ENCODE peak calls at places on chromosomes 6 and 20, in seven cellular contexts. E, V, J, R, X, S and Z are unnamed samples.

GRCh38 chr6:126033696-126034095 is 47.4 kb downstream of the TRMT11 start:
- DNase-seq in V (no peak), X (peak), J (peak), S (peak), R (peak), E (peak), Z (peak)

GRCh38 chr20:64160536-64161495 is 3.4 kb upstream of the MYT1 start:
- DNase-seq in J (no peak), X (no peak), V (no peak), E (no peak), S (no peak), R (no peak), Z (no peak)

GRCh38 chr6:170174124-170174770 is 116.6 kb downstream of the DLL1 start:
- DNase-seq in V (no peak), R (no peak), S (no peak), J (no peak), E (no peak), X (no peak), Z (no peak)

GRCh38 chr6:139577124-139577800 is 202.8 kb upstream of the CITED2 start:
- DNase-seq in V (no peak), R (no peak), X (no peak), J (no peak), S (no peak), E (no peak), Z (no peak)

GRCh38 chr20:9154464-9155024 is 85.7 kb downstream of the PLCB4 start:
- DNase-seq in S (no peak), E (no peak), V (no peak), R (no peak), X (no peak), J (no peak), Z (no peak)

GRCh38 chr6:14787274-14787673 is 458.6 kb upstream of the JARID2 start:
- DNase-seq in V (no peak), E (no peak), S (no peak), J (no peak), R (no peak), X (no peak), Z (no peak)

GRCh38 chr20:46637861-46638366 is 13.3 kb downstream of the SLC13A3 start:
- DNase-seq in X (no peak), S (no peak), R (no peak), J (no peak), V (no peak), E (no peak), Z (no peak)

GRCh38 chr6:112439416-112439815 is 92.3 kb downstream of the RFPL4B start:
- DNase-seq in E (no peak), S (no peak), R (no peak), X (no peak), V (no peak), J (peak), Z (no peak)

GRCh38 chr6:36938536-36938935 is 16.0 kb upstream of the PI16 start:
- DNase-seq in X (peak), E (peak), R (peak), V (no peak), J (peak), S (no peak), Z (peak)

GRCh38 chr6:148760568-148761531 is 14.0 kb downstream of the UST start:
- DNase-seq in V (peak), X (peak), E (peak), R (peak), S (no peak), J (peak), Z (peak)

GRCh38 chr6:28789553-28790083 is 134.2 kb downstream of the TRIM27 start:
- DNase-seq in X (no peak), E (peak), R (peak), V (no peak), S (peak), J (peak), Z (peak)

GRCh38 chr6:141421378-141421777 is 711.3 kb upstream of the GJE1 start:
- DNase-seq in J (peak), V (no peak), X (peak), E (peak), R (peak), S (peak), Z (peak)

GRCh38 chr6:111423960-111424846 is 58.8 kb downstream of the REV3L start:
- DNase-seq in R (peak), X (no peak), V (no peak), E (peak), S (peak), J (peak), Z (peak)

GRCh38 chr6:96923871-96924493 is 546 bp upstream of the KLHL32 start:
- DNase-seq in J (peak), E (no peak), X (no peak), S (no peak), V (no peak), R (no peak), Z (no peak)

GRCh38 chr6:39855356-39855995 is 63.3 kb downstream of the DAAM2 start:
- DNase-seq in E (peak), V (no peak), X (no peak), J (no peak), S (no peak), R (no peak), Z (peak)

GRCh38 chr6:16466778-16467177 is 228.4 kb downstream of the GMPR start:
- DNase-seq in R (no peak), X (no peak), E (no peak), S (no peak), V (no peak), J (no peak), Z (no peak)

GRCh38 chr6:29965873-29966601 is 23.7 kb downstream of the HLA-A start:
- DNase-seq in J (peak), X (no peak), S (peak), V (peak), E (peak), R (peak), Z (no peak)

GRCh38 chr6:42136508-42137191 is 5.8 kb downstream of the C6orf132 start:
- DNase-seq in E (peak), V (peak), J (peak), R (peak), S (peak), X (no peak), Z (peak)

GRCh38 chr6:84539122-84539856 is 225.1 kb downstream of the TBX18 start:
- DNase-seq in R (no peak), S (no peak), E (peak), V (no peak), X (peak), J (peak), Z (no peak)

GRCh38 chr6:31007694-31008093 is 2.6 kb upstream of the MUC22 start:
- DNase-seq in X (peak), S (peak), E (peak), J (peak), V (no peak), R (peak), Z (peak)

GRCh38 chr20:13990465-13990864 is at the start of gene SEL1L2:
- DNase-seq in V (no peak), X (no peak), J (no peak), R (no peak), S (no peak), E (no peak), Z (no peak)

GRCh38 chr6:43492673-43493072 is 15.3 kb downstream of the TJAP1 start:
- DNase-seq in J (peak), R (no peak), X (no peak), E (peak), S (no peak), V (no peak), Z (peak)

GRCh38 chr6:160519603-160520042 is 144.5 kb downstream of the LPA start:
- DNase-seq in X (no peak), S (no peak), J (no peak), R (no peak), V (peak), E (no peak), Z (no peak)

GRCh38 chr20:63748356-63749270 is 9.0 kb downstream of the SLC2A4RG start:
- DNase-seq in E (no peak), R (no peak), V (no peak), X (no peak), J (no peak), S (no peak), Z (no peak)

GRCh38 chr6:2436391-2437154 is 191.2 kb upstream of the GMDS start:
- DNase-seq in E (no peak), V (no peak), J (no peak), S (no peak), X (no peak), R (no peak), Z (no peak)

GRCh38 chr20:12984863-12985262 is 23.9 kb upstream of the SPTLC3 start:
- DNase-seq in X (no peak), V (no peak), J (no peak), E (no peak), S (peak), R (peak), Z (no peak)

GRCh38 chr20:37630993-37631392 is 62.8 kb upstream of the CTNNBL1 start:
- DNase-seq in X (no peak), V (no peak), S (no peak), J (no peak), R (no peak), E (no peak), Z (no peak)

GRCh38 chr6:109236140-109237081 is 141.1 kb downstream of the CEP57L1 start:
- DNase-seq in E (no peak), J (no peak), S (no peak), V (no peak), R (no peak), X (no peak), Z (no peak)

GRCh38 chr20:15949391-15949790 is 623.9 kb downstream of the KIF16B start:
- DNase-seq in S (no peak), R (no peak), X (no peak), V (no peak), J (no peak), E (no peak), Z (no peak)

GRCh38 chr6:24882295-24882694 is 53.5 kb downstream of the RIPOR2 start:
- DNase-seq in X (no peak), S (no peak), V (no peak), J (no peak), E (no peak), R (no peak), Z (no peak)

GRCh38 chr20:25239387-25240370 is 8.2 kb upstream of the PYGB start:
- DNase-seq in R (no peak), E (no peak), X (no peak), S (no peak), J (no peak), V (no peak), Z (no peak)

GRCh38 chr6:48447251-48447650 is 336.3 kb upstream of the PTCHD4 start:
- DNase-seq in X (no peak), V (no peak), J (no peak), S (no peak), E (no peak), R (peak), Z (no peak)

GRCh38 chr6:48449002-48449401 is 338.0 kb upstream of the PTCHD4 start:
- DNase-seq in J (peak), R (no peak), V (no peak), E (no peak), X (no peak), S (no peak), Z (no peak)
- TF ChIP-seq CTCF in J (peak), R (peak), V (no peak), E (no peak), X (peak), S (no peak), Z (peak)

GRCh38 chr6:33566182-33567084 is 13.6 kb downstream of the BAK1 start:
- DNase-seq in R (peak), X (no peak), S (no peak), E (no peak), V (no peak), J (no peak), Z (peak)

GRCh38 chr6:33575211-33575610 is 4.9 kb downstream of the BAK1 start:
- DNase-seq in E (no peak), V (no peak), J (no peak), X (no peak), R (no peak), S (no peak), Z (no peak)

GRCh38 chr6:33571637-33572316 is 8.3 kb downstream of the BAK1 start:
- DNase-seq in J (no peak), V (no peak), R (no peak), S (no peak), E (no peak), X (no peak), Z (no peak)

GRCh38 chr6:33568826-33569570 is 11.1 kb downstream of the BAK1 start:
- DNase-seq in J (no peak), X (no peak), R (no peak), E (no peak), V (no peak), S (no peak), Z (no peak)

DNA sequence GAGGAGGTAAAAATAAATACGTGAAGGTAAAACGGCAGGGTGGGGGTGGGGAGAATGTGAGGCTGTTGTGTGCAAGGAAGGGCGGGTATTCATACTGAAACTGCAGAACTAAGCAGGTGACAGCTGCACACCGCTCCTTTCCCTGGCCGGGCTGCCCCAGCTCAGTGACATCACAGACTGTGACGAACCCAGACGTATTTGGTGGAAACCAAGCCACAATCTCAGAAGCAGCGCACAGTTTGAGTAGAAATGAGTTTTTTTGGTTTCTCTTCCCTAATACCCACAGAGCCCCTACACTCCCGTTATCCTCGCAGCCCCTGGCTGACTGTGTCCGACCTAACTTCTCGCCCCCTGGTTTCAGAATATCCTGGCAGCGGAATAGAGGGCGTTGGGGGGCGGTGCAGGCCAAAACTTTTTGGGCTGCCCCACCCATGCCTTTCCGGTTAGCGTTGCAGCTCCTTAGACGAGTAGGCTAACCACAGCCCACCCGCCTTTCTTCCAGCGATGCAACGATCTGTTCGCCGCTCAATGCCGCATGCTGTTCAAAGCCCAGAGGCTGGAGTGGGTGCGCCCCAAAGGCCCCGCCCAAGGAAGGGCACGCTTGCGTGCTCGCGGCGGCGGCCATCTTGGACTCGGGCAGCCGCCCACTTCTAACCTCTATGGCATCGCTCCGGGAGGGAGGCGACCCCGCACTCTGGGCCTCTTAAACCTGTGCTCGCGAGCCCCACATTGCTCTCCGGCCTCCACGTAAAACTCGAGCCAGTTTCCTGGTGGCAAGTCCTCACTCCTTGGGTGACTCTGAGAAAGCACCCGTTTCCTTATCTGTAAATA is 9.1 kb downstream of the BAK1 start:
- DNase-seq in E (peak), V (peak), X (no peak), S (peak), R (peak), J (peak), Z (peak)
- TF ChIP-seq CTCF in E (no peak), V (no peak), X (no peak), S (no peak), R (no peak), J (no peak), Z (no peak)

GRCh38 chr6:13541496-13541895 is 32.9 kb upstream of the SIRT5 start:
- DNase-seq in E (no peak), R (no peak), V (no peak), J (no peak), S (no peak), X (no peak), Z (no peak)

GRCh38 chr6:13538084-13538483 is 36.3 kb upstream of the SIRT5 start:
- DNase-seq in V (no peak), E (peak), R (peak), J (peak), X (peak), S (no peak), Z (peak)

GRCh38 chr6:13537527-13537897 is 36.9 kb upstream of the SIRT5 start:
- DNase-seq in E (no peak), J (no peak), R (no peak), V (no peak), S (no peak), X (no peak), Z (no peak)

GRCh38 chr6:13538600-13538999 is 35.8 kb upstream of the SIRT5 start:
- DNase-seq in S (no peak), R (no peak), J (no peak), V (no peak), X (no peak), E (no peak), Z (no peak)

DNA sequence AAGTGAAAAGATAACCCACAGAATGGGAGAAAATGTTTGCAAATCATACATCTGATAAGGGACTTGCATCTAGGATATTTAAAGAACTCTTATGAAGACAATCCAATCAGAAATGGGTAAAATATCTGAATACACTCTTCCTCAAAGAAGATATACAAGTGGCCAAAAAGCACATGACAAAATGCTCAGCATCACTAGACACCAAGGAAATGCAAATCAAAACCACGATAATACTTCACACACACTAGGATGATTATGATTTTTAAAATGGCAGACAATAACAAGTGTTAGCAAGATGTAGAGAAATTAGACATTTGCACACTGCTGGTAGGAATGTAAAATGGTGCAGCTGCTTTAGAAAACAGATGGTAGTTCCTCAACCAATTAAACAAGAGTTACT is 34.8 kb upstream of the SIRT5 start:
- DNase-seq in X (no peak), V (no peak), J (no peak), E (no peak), R (no peak), S (no peak), Z (no peak)
- TF ChIP-seq CTCF in X (no peak), V (no peak), J (no peak), E (no peak), R (no peak), S (no peak), Z (no peak)

DNA sequence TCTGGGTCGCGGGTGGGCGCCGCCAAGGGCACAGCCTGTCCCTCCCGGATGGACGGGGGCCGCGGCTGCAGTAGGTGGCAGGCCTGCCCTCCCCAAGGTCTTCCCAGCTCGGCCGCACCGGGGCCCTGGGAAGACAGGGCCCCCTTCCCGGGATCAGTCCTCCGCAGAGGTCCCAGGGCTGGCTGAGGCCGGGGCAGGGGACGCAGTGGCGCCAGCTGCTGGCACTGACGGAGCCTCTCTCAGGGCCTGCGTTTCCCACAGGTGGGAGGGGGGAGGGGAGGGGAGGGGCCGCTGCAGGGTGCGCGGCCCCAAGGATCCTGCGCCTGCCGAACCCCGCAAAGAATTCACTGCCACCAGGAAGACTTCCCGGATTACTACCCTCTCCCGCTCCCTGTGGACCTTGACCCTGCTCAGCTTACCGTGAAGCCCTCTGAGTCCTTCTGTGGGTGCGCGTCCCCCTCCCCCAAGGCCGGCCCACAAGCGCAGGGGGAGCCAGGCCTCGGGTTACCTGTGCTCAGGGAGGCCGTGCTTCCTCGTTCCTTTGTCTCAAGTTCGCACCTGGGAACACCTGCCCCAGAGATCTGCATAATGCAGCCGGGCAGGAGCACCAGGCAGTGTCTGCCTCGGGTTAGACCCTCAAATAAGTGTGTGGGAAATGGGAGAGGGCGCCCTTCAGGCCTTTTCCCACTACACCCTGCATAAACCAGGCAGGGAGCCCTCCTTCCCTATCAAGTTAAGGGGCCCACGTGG is 5.1 kb downstream of the LZTS3 start:
- DNase-seq in V (no peak), R (no peak), J (no peak), X (no peak), S (peak), E (no peak), Z (no peak)
- TF ChIP-seq CTCF in V (no peak), R (no peak), J (no peak), X (no peak), S (no peak), E (no peak), Z (no peak)

DNA sequence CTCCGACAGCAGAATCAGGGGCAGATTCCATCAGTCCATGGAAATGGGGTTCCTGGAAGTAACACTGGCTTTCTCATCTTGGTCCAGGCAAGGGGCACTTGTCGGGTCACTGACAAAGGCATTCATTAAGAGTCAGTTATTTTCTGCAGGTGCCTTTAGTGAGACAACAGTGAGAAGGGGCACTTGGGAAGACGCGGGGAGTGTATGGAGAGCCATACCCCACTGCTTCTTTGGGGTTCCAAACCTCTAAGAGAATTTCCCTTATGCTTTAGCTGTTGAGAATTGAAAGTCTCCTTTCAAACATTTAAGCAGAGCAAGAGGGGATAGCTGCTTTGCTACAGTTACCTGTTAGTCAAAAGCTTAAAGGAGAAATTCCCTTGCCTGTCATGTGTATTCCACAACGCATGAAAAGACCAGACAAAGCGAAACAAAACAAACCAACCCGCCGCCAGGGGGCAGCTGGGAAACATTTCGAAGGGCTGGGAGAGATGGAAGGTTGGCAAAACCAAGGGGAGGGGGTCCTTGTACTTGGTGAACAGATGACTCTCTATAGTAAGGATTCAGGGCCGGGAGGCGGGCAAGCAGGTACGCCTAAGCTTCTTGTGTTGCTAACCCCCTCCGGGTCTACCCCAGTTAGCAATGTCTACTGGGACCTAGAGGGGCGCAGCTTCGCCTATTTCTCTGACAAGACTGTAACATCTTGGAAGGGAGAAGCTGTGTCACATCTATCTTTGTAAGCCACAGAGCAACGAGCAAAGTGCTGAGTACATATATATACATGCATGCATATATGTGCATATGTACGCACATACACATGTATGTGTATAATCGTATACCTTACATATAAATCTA is 474.9 kb upstream of the AGPAT4 start:
- DNase-seq in J (peak), V (no peak), X (no peak), E (no peak), R (peak), S (peak), Z (peak)
- TF ChIP-seq CTCF in J (peak), V (no peak), X (peak), E (no peak), R (peak), S (no peak), Z (peak)